ENCODE peak calls at places on chromosomes 11 and 22, in seven cellular contexts. C is GF-D8; N is prostate gland; R is NCI-H2029; Y is GM10248; G is activated CD4-positive, alpha-beta T cell treated with anti-CD3 and anti-CD28 coated beads, Interleukin-2, amount 50 U/mL, for 1 hour; X is CD4-positive, alpha-beta T cell. D is an unnamed sample.
A peak's percentile ranks its signal among the peaks of the same experiment; 100 is the strongest.

GRCh38 chr11:27886765-27887328 is 186.6 kb upstream of the BDNF start:
- DNase-seq in C (no peak), N (no peak), R (no peak), Y (no peak), G (no peak), X (no peak), D (no peak)

GRCh38 chr11:6667733-6668374 is 12.2 kb upstream of the DCHS1 start:
- DNase-seq in C (no peak), N (no peak), R (no peak), Y (no peak), G (no peak), X (no peak), D (no peak)

GRCh38 chr22:32327596-32328171 is 30.0 kb upstream of the RFPL3 start:
- DNase-seq in C (no peak), N (no peak), R (no peak), Y (no peak), G (no peak), X (no peak), D (no peak)

GRCh38 chr22:19931514-19931913 is 10.1 kb upstream of the COMT start:
- DNase-seq in C (no peak), N (no peak), R (no peak), Y (no peak), G (no peak), X (no peak), D (no peak)

GRCh38 chr11:15157181-15157580 is 42.5 kb downstream of the INSC start:
- DNase-seq in C (no peak), N (no peak), R (no peak), Y (no peak), G (no peak), X (no peak), D (no peak)

GRCh38 chr11:36235750-36236149 is 53.5 kb downstream of the COMMD9 start:
- DNase-seq in C (no peak), N (no peak), R (no peak), Y (no peak), G (no peak), X (no peak), D (no peak)

GRCh38 chr11:129544691-129545090 is 169.0 kb downstream of the BARX2 start:
- DNase-seq in C (no peak), N (no peak), R (no peak), Y (no peak), G (no peak), X (no peak), D (no peak)

GRCh38 chr22:23071163-23072034 is 1.1 kb downstream of the GNAZ start:
- DNase-seq in C (no peak), N (no peak), R (no peak), Y (no peak), G (no peak), X (no peak), D (no peak)

GRCh38 chr22:35611891-35612576 is 5.1 kb downstream of the MB start:
- DNase-seq in C (peak; percentile 67), N (peak; percentile 94), R (no peak), Y (no peak), G (no peak), X (no peak), D (no peak)

GRCh38 chr22:49512471-49512870 is 315.2 kb downstream of the BRD1 start:
- DNase-seq in C (no peak), N (no peak), R (peak; percentile 19), Y (no peak), G (no peak), X (no peak), D (no peak)

GRCh38 chr11:102771351-102771750 is 9.1 kb downstream of the MMP10 start:
- DNase-seq in C (no peak), N (no peak), R (no peak), Y (no peak), G (no peak), X (no peak), D (no peak)